ENCODE peak calls at places on chromosomes 6 and 20, in seven cellular contexts. K is kidney, W is astrocyte, A is foreskin keratinocyte, B is GM23248, D is psoas muscle, O is testis. N is an unnamed sample. For H3K4me1, the result is how much of the 10 kb centered on the place peaks cover.

GRCh38 chr20:63357921-63358905 is 2.9 kb downstream of the CHRNA4 start:
- DNase-seq in D (no peak), B (no peak), K (peak), W (no peak), O (peak), A (no peak), N (no peak)

GRCh38 chr6:28719275-28719940 is 193.7 kb downstream of the GPX5 start:
- DNase-seq in D (no peak), A (peak), K (no peak), B (peak), W (no peak), O (no peak), N (no peak)

GRCh38 chr20:25125636-25126035 is 43.7 kb upstream of the VSX1 start:
- DNase-seq in O (no peak), B (no peak), A (no peak), W (no peak), K (no peak), D (no peak), N (no peak)

GRCh38 chr6:111748247-111748647 is 125.0 kb downstream of the FYN start:
- DNase-seq in O (no peak), B (no peak), W (no peak), D (no peak), A (no peak), K (no peak), N (no peak)

GRCh38 chr6:22764521-22764920 is 195.2 kb downstream of the HDGFL1 start:
- DNase-seq in O (no peak), K (no peak), B (no peak), D (no peak), A (peak), W (peak), N (no peak)

GRCh38 chr20:61330441-61330840 is 78.4 kb downstream of the CDH4 start:
- DNase-seq in A (no peak), D (no peak), K (no peak), O (no peak), B (no peak), W (no peak), N (no peak)

GRCh38 chr20:35610833-35611427 is 4.7 kb upstream of the SPAG4 start:
- DNase-seq in O (peak), A (no peak), K (peak), D (peak), W (no peak), B (no peak), N (no peak)

GRCh38 chr20:22354647-22355046 is 229.7 kb downstream of the FOXA2 start:
- DNase-seq in D (no peak), K (no peak), W (no peak), B (no peak), A (no peak), O (no peak), N (no peak)

GRCh38 chr6:79100304-79100703 is 22.2 kb upstream of the PHIP start:
- DNase-seq in D (no peak), A (no peak), W (no peak), B (no peak), K (no peak), O (no peak), N (no peak)

GRCh38 chr20:14303106-14303505 is 34.3 kb downstream of the FLRT3 start:
- DNase-seq in O (no peak), B (no peak), W (no peak), A (no peak), D (no peak), K (no peak), N (no peak)

GRCh38 chr6:45086685-45087084 is 241.4 kb upstream of the RUNX2 start:
- DNase-seq in W (no peak), B (no peak), O (no peak), A (no peak), D (no peak), K (no peak), N (no peak)

GRCh38 chr6:4316867-4317400 is 181.6 kb upstream of the ECI2 start:
- DNase-seq in B (peak), A (peak), W (peak), O (no peak), K (peak), D (peak), N (no peak)

GRCh38 chr6:146876271-146877151 is 277.7 kb downstream of the ADGB start:
- DNase-seq in D (no peak), B (no peak), K (no peak), W (no peak), A (no peak), O (no peak), N (no peak)

GRCh38 chr6:89311853-89312531 is 3.1 kb downstream of the GABRR2 start:
- DNase-seq in K (peak), A (peak), D (peak), W (peak), O (peak), B (peak), N (no peak)

GRCh38 chr6:113854531-113855499 is 2.3 kb upstream of the MARCKS start:
- DNase-seq in B (peak), O (peak), W (peak), A (peak), D (peak), K (peak), N (no peak)

GRCh38 chr6:39327516-39327915 is 5.0 kb upstream of the KCNK16 start:
- DNase-seq in K (no peak), D (no peak), A (no peak), O (no peak), B (no peak), W (no peak), N (no peak)

GRCh38 chr6:163526356-163526755 is 111.8 kb downstream of the QKI start:
- DNase-seq in W (no peak), O (no peak), A (peak), K (no peak), B (peak), D (no peak), N (no peak)

GRCh38 chr20:36391456-36391855 is 85.3 kb downstream of the DLGAP4 start:
- DNase-seq in A (no peak), W (no peak), D (no peak), O (no peak), K (no peak), B (peak), N (no peak)

GRCh38 chr6:88963139-88964090 is at the start of gene RNGTT:
- DNase-seq in D (peak), W (peak), O (peak), A (peak), B (peak), K (peak), N (peak)

GRCh38 chr6:90393232-90393884 is 96.7 kb upstream of the BACH2 start:
- DNase-seq in A (peak), B (peak), K (no peak), O (peak), D (peak), W (peak), N (peak)

GRCh38 chr6:157510329-157511188 is 129.6 kb downstream of the ZDHHC14 start:
- DNase-seq in W (no peak), B (no peak), K (no peak), A (no peak), O (no peak), D (no peak), N (no peak)

GRCh38 chr6:38137609-38138008 is 318.1 kb downstream of the ZFAND3 start:
- DNase-seq in D (no peak), B (no peak), A (no peak), O (no peak), K (no peak), W (no peak), N (no peak)

GRCh38 chr20:37411408-37412306 is 65.7 kb downstream of the SRC start:
- DNase-seq in B (peak), D (no peak), A (no peak), W (no peak), O (no peak), K (no peak), N (no peak)

GRCh38 chr6:134768936-134769335 is 181.0 kb downstream of the ALDH8A1 start:
- DNase-seq in A (no peak), O (no peak), B (no peak), K (no peak), D (no peak), W (no peak), N (no peak)

GRCh38 chr6:26233608-26234420 is 131.2 kb upstream of the BTN3A2 start:
- DNase-seq in K (no peak), B (peak), O (peak), W (peak), D (peak), A (peak), N (peak)

GRCh38 chr20:22460803-22461202 is 123.6 kb downstream of the FOXA2 start:
- DNase-seq in A (no peak), O (no peak), K (no peak), W (no peak), D (no peak), B (no peak), N (no peak)

GRCh38 chr6:134007077-134007476 is 45.3 kb downstream of the SLC2A12 start:
- DNase-seq in W (no peak), A (no peak), K (peak), B (no peak), D (no peak), O (no peak), N (no peak)

GRCh38 chr6:16731503-16732018 is 29.7 kb downstream of the ATXN1 start:
- DNase-seq in B (no peak), O (no peak), K (no peak), A (no peak), W (no peak), D (no peak), N (no peak)

GRCh38 chr20:12827796-12828406 is 180.9 kb upstream of the SPTLC3 start:
- DNase-seq in K (no peak), A (no peak), W (no peak), O (no peak), B (no peak), D (no peak), N (no peak)

GRCh38 chr6:164247106-164247505 is 832.6 kb downstream of the QKI start:
- DNase-seq in A (peak), B (peak), K (no peak), O (no peak), D (no peak), W (peak), N (no peak)

GRCh38 chr20:18728165-18728866 is 85.3 kb upstream of the SCP2D1 start:
- DNase-seq in O (no peak), D (no peak), B (no peak), A (no peak), W (no peak), K (no peak), N (no peak)

GRCh38 chr6:169832247-169832948 is 81.0 kb downstream of the ERMARD start:
- DNase-seq in B (no peak), A (peak), O (peak), W (no peak), D (no peak), K (no peak), N (no peak)

GRCh38 chr6:40395066-40395697 is 192.0 kb downstream of the LRFN2 start:
- DNase-seq in W (no peak), D (peak), B (peak), O (no peak), A (no peak), K (no peak), N (peak)

GRCh38 chr6:74114428-74114827 is 418.4 kb downstream of the CD109 start:
- DNase-seq in B (no peak), K (no peak), D (no peak), A (no peak), O (no peak), W (no peak), N (no peak)

GRCh38 chr6:75201901-75202672 is 3.8 kb downstream of the COL12A1 start:
- DNase-seq in O (no peak), W (peak), D (peak), A (no peak), B (peak), K (peak), N (no peak)

GRCh38 chr20:25549866-25550477 is 35.4 kb downstream of the NINL start:
- DNase-seq in K (no peak), D (no peak), B (peak), A (no peak), W (peak), O (no peak), N (no peak)

GRCh38 chr20:62880147-62880934 is 18.7 kb upstream of the TCFL5 start:
- DNase-seq in B (no peak), A (no peak), K (no peak), D (peak), O (no peak), W (no peak), N (no peak)

GRCh38 chr6:137725949-137726348 is 141.1 kb upstream of the TNFAIP3 start:
- DNase-seq in K (no peak), B (no peak), W (no peak), D (no peak), O (no peak), A (no peak), N (no peak)

GRCh38 chr6:137728386-137729349 is 138.4 kb upstream of the TNFAIP3 start:
- DNase-seq in O (peak), W (peak), B (peak), D (peak), A (peak), K (no peak), N (no peak)

GRCh38 chr6:137724495-137725211 is 142.4 kb upstream of the TNFAIP3 start:
- DNase-seq in K (no peak), O (no peak), W (no peak), A (no peak), B (no peak), D (peak), N (no peak)

GRCh38 chr6:137729866-137730629 is 137.0 kb upstream of the TNFAIP3 start:
- DNase-seq in K (no peak), D (no peak), O (no peak), W (no peak), A (no peak), B (peak), N (no peak)

DNA sequence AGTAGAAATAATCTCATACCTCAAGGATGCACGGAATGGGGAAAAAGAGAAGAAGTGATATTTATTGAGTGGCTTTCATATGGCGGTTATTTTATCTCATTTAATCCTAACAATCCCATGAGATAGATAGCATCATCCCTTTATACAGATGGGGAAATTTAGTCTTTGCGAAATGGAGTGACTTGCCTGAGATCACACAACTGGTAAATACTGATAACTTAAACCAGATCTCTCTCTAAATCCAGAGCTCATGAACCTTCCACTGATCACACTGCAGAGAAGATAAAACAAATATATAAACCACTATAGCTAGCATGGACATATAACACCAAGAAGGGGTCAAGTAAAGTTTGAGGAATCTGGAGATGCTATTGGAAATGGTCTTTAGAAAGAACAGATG is 139.9 kb upstream of the TNFAIP3 start:
- DNase-seq in W (no peak), B (no peak), A (no peak), O (no peak), D (no peak), K (no peak), N (no peak)
- H3K4me1 ChIP-seq in W (under half), B (under half), A (under half), O (under half), D (under half), K (under half), N (under half)

DNA sequence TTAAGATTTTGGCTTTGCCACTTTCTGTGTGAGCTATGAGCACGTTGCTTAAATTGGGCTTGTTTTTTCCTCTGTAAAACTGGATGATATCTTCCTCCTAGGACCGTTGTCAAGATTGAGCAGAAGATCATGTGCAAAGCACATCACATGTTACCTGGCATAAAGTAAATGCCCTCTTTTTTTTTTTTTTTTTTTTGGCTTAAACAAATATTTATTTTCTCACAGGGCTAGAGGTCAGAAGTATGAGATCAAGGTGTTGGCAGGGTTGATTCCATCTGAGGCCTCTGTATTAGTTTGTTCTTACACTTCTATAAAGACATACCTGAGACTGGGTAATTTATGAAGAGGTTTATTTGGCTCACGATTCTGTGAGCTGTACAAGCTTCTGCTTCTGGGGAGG is 42.7 kb downstream of the TOX2 start:
- DNase-seq in B (no peak), O (no peak), W (no peak), K (no peak), A (no peak), D (no peak), N (no peak)
- H3K4me1 ChIP-seq in B (under half), O (under half), W (under half), K (under half), A (under half), D (under half), N (half or more)

DNA sequence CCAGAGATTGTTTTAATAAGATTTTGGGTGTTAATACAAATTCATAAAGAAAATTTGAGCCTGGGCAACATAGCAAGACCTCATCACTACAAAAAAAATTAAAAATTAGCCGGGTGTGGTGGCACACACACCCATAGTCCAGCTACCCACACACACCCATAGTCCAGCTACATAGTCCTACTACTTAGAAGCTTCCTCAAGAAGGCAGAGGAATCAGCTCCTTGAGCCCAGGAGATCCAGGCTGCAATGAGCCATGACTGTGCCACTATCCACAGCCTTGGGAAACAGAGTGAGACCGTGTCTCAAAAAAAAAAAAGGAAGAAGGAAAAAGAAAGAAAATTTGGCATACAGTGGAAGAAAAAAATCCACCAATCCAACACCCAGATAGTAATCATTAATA is 16.8 kb downstream of the SEC63 start:
- DNase-seq in A (no peak), W (no peak), B (no peak), O (no peak), K (no peak), D (no peak), N (no peak)
- H3K4me1 ChIP-seq in A (under half), W (under half), B (under half), O (under half), K (under half), D (under half), N (under half)

GRCh38 chr6:44053760-44054556 is 73.3 kb downstream of the MRPL14 start:
- DNase-seq in K (peak), W (peak), A (peak), O (no peak), D (peak), B (peak), N (no peak)
- H3K4me1 ChIP-seq in K (under half), W (half or more), A (under half), O (under half), D (half or more), B (half or more), N (under half)

N was measured in CD8-positive, alpha-beta T cell.